ENCODE peak calls at places on chromosomes 13 and 19, in eight cellular contexts. G is endothelial cell; R is H9; B is kidney tubule cell; I is activated CD4-positive, alpha-beta T cell treated with anti-CD3 and anti-CD28 coated beads for 48 hours; P is effector memory CD8-positive, alpha-beta T cell; K is amniotic stem cell; Y is progenitor cell of endocrine pancreas. T is an unnamed sample.

GRCh38 chr19:53865523-53865917 is 2.2 kb upstream of the MYADM start:
- DNase-seq in G (no peak), R (no peak), B (no peak), I (no peak), P (no peak), K (no peak), Y (no peak), T (no peak)

GRCh38 chr13:80591978-80592377 is 251.1 kb upstream of the SPRY2 start:
- DNase-seq in G (no peak), R (no peak), B (no peak), I (no peak), P (no peak), K (no peak), Y (no peak), T (no peak)

GRCh38 chr13:86567119-86567518 is 767.9 kb upstream of the SLITRK6 start:
- DNase-seq in G (no peak), R (peak), B (no peak), I (no peak), P (no peak), K (no peak), Y (no peak), T (no peak)

GRCh38 chr13:50390503-50391248 is 375.4 kb downstream of the KCNRG start:
- DNase-seq in G (no peak), R (no peak), B (no peak), I (no peak), P (no peak), K (no peak), Y (no peak), T (no peak)

GRCh38 chr13:30107536-30108136 is 199.7 kb downstream of the KATNAL1 start:
- DNase-seq in G (no peak), R (no peak), B (peak), I (no peak), P (no peak), K (no peak), Y (no peak), T (no peak)

GRCh38 chr19:45215391-45216191 is 29.6 kb downstream of the EXOC3L2 start:
- DNase-seq in G (peak), R (peak), B (peak), I (no peak), P (no peak), K (no peak), Y (peak), T (no peak)

GRCh38 chr19:38389101-38389925 is 816 bp downstream of the SPRED3 start:
- DNase-seq in G (peak), R (peak), B (peak), I (no peak), P (no peak), K (peak), Y (no peak), T (no peak)

GRCh38 chr19:30783212-30783611 is 411.0 kb downstream of the ZNF536 start:
- DNase-seq in G (no peak), R (no peak), B (no peak), I (no peak), P (no peak), K (no peak), Y (no peak), T (no peak)

GRCh38 chr19:5130371-5131030 is 161.6 kb downstream of the KDM4B start:
- DNase-seq in G (no peak), R (no peak), B (no peak), I (peak), P (peak), K (no peak), Y (no peak), T (no peak)

GRCh38 chr19:6259312-6259861 is 20.4 kb downstream of the MLLT1 start:
- DNase-seq in G (no peak), R (no peak), B (no peak), I (no peak), P (no peak), K (no peak), Y (no peak), T (no peak)

GRCh38 chr13:44801990-44802389 is 187.3 kb downstream of the NUFIP1 start:
- DNase-seq in G (no peak), R (no peak), B (peak), I (no peak), P (no peak), K (no peak), Y (no peak), T (no peak)

GRCh38 chr13:48532146-48532472 is 771 bp downstream of the RCBTB2 start:
- DNase-seq in G (no peak), R (no peak), B (no peak), I (no peak), P (no peak), K (peak), Y (no peak), T (no peak)

GRCh38 chr13:99150575-99151370 is 49.9 kb upstream of the UBAC2 start:
- DNase-seq in G (no peak), R (no peak), B (peak), I (no peak), P (no peak), K (peak), Y (no peak), T (no peak)

GRCh38 chr13:22929391-22930126 is 251.2 kb upstream of the SGCG start:
- DNase-seq in G (no peak), R (no peak), B (no peak), I (no peak), P (no peak), K (no peak), Y (no peak), T (no peak)

GRCh38 chr13:97113231-97114001 is 108.7 kb upstream of the MBNL2 start:
- DNase-seq in G (no peak), R (no peak), B (no peak), I (no peak), P (no peak), K (no peak), Y (no peak), T (no peak)

GRCh38 chr19:743168-743687 is 7.7 kb upstream of the MISP start:
- DNase-seq in G (no peak), R (no peak), B (peak), I (no peak), P (no peak), K (no peak), Y (no peak), T (no peak)

GRCh38 chr13:47112205-47112896 is 215.5 kb upstream of the HTR2A start:
- DNase-seq in G (no peak), R (peak), B (peak), I (no peak), P (no peak), K (no peak), Y (no peak), T (no peak)

GRCh38 chr13:100508391-100508790 is 80.2 kb downstream of the GGACT start:
- DNase-seq in G (no peak), R (no peak), B (no peak), I (no peak), P (no peak), K (no peak), Y (no peak), T (no peak)

GRCh38 chr19:10872551-10873107 is 1.3 kb downstream of the CARM1 start:
- DNase-seq in G (no peak), R (no peak), B (no peak), I (no peak), P (no peak), K (no peak), Y (no peak), T (no peak)

GRCh38 chr13:26022538-26023292 is 29.1 kb downstream of the SHISA2 start:
- DNase-seq in G (no peak), R (no peak), B (peak), I (no peak), P (no peak), K (peak), Y (no peak), T (no peak)